ENCODE peak calls at places on chromosomes 12 and 14, in six cellular contexts. B, M, G, R, Y and E are unnamed samples.
A peak's percentile ranks its signal among the peaks of the same experiment; 100 is the strongest.

GRCh38 chr12:85275359-85275758 is 4.7 kb upstream of the ALX1 start:
- DNase-seq in M (no peak), R (no peak), Y (no peak), B (no peak), G (no peak), E (no peak)

GRCh38 chr14:30138517-30138916 is 210.9 kb upstream of the PRKD1 start:
- DNase-seq in G (no peak), M (no peak), Y (no peak), B (no peak), R (no peak), E (no peak)

GRCh38 chr14:77355811-77356210 is 21.1 kb downstream of the TMED8 start:
- DNase-seq in M (no peak), Y (no peak), R (no peak), G (no peak), B (no peak), E (no peak)

GRCh38 chr14:91744068-91744480 is 12.2 kb upstream of the CATSPERB start:
- DNase-seq in G (peak; percentile 45), M (no peak), R (no peak), Y (no peak), B (no peak), E (no peak)

GRCh38 chr14:54947230-54947629 is 44.6 kb upstream of the GCH1 start:
- DNase-seq in G (no peak), B (no peak), M (no peak), R (no peak), Y (no peak), E (no peak)

GRCh38 chr14:101979666-101980065 is 15.3 kb downstream of the DYNC1H1 start:
- DNase-seq in Y (no peak), M (no peak), G (no peak), R (no peak), B (no peak), E (no peak)

GRCh38 chr14:59161571-59162175 is 26.8 kb upstream of the DAAM1 start:
- DNase-seq in M (no peak), Y (no peak), B (peak; percentile 27), G (no peak), R (peak; percentile 69), E (no peak)

GRCh38 chr12:95083938-95084337 is 10.5 kb upstream of the NR2C1 start:
- DNase-seq in Y (no peak), R (peak; percentile 97), M (no peak), G (no peak), B (no peak), E (peak; percentile 25)

GRCh38 chr12:55757701-55758100 is 14.8 kb downstream of the GDF11 start:
- DNase-seq in M (no peak), Y (no peak), B (no peak), G (no peak), R (no peak), E (no peak)

GRCh38 chr14:100096656-100097055 is 31.4 kb downstream of the EVL start:
- DNase-seq in B (no peak), G (no peak), Y (no peak), R (peak; percentile 75), M (no peak), E (no peak)

GRCh38 chr14:50844397-50844796 is 13.4 kb upstream of the NIN start:
- DNase-seq in R (no peak), G (no peak), Y (no peak), B (no peak), M (no peak), E (no peak)

GRCh38 chr14:56002316-56002715 is 115.9 kb upstream of the PELI2 start:
- DNase-seq in R (no peak), G (no peak), M (no peak), Y (no peak), B (no peak), E (no peak)

GRCh38 chr12:122830517-122831214 is 4.6 kb upstream of the HIP1R start:
- DNase-seq in M (no peak), G (peak; percentile 66), B (peak; percentile 63), R (peak; percentile 89), Y (no peak), E (peak; percentile 90)

GRCh38 chr14:30291216-30291615 is 267.7 kb upstream of the G2E3 start:
- DNase-seq in Y (no peak), R (no peak), M (no peak), G (no peak), B (no peak), E (no peak)

GRCh38 chr12:92561543-92561899 is 141.3 kb upstream of the PLEKHG7 start:
- DNase-seq in B (no peak), G (peak; percentile 72), M (peak; percentile 41), Y (no peak), R (peak; percentile 87), E (no peak)

GRCh38 chr14:105294142-105294597 is 6.6 kb downstream of the BRF1 start:
- DNase-seq in Y (peak; percentile 71), B (no peak), R (peak; percentile 37), M (no peak), G (no peak), E (no peak)

GRCh38 chr12:32061033-32061432 is 45.6 kb upstream of the BICD1 start:
- DNase-seq in B (no peak), G (no peak), R (no peak), Y (no peak), M (no peak), E (no peak)

GRCh38 chr12:19529933-19530630 is 90.8 kb downstream of the AEBP2 start:
- DNase-seq in M (no peak), G (no peak), R (peak; percentile 68), Y (no peak), B (no peak), E (no peak)

GRCh38 chr12:25155031-25155576 is 39.9 kb downstream of the DNAI7 start:
- DNase-seq in G (no peak), B (peak; percentile 36), Y (peak; percentile 70), R (peak; percentile 68), M (no peak), E (peak; percentile 20)

GRCh38 chr14:104555621-104556255 is 23.8 kb upstream of the C14orf180 start:
- DNase-seq in B (no peak), G (no peak), M (no peak), R (no peak), Y (no peak), E (no peak)

GRCh38 chr12:12408265-12408690 is 51.4 kb downstream of the BORCS5 start:
- DNase-seq in Y (no peak), M (no peak), G (no peak), R (no peak), B (no peak), E (no peak)

GRCh38 chr12:77049767-77050353 is 15.5 kb downstream of the E2F7 start:
- DNase-seq in B (peak; percentile 50), Y (peak; percentile 79), G (no peak), R (peak; percentile 71), M (no peak), E (peak; percentile 59)

DNA sequence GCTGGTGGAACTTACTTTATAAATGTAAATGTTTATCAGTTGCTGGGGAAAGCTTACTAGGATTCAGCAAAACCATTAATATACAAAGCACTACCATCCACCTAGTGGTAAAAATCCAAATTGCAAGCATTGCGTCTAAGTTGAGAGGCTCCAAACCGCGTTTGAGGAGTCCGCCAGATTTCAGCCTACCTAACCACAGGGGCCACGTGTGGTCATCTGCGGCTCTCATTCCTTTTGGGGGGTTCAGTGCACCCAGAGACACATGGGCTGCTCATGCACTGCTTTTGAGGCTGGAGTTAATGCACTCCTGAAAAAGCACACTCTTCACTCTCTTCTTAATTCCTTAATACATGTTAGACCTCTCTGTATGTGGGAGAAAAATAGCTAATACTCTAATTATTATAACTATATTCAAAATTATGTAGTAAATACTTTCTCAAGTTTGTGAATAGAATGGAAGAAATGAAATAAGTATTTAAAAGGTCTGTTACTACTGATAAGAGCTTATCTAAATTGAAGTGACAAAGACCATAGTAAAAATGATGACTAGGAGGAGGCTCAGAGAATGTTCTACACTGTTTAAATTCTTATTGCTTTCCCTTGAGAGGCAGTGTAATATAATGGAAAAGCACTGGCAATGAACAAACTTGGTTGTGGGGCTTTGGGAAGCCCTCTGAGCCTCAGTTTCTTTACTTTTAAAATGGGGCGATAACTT is 41.4 kb upstream of the MANSC4 start:
- DNase-seq in R (peak; percentile 76), M (no peak), G (no peak), B (peak; percentile 79), Y (peak; percentile 83), E (peak; percentile 92)
- H3K4me3 ChIP-seq in R (no peak overlapping the region), M (no peak overlapping the region), G (no peak overlapping the region), B (no peak overlapping the region), Y (no peak overlapping the region), E (no peak overlapping the region)

DNA sequence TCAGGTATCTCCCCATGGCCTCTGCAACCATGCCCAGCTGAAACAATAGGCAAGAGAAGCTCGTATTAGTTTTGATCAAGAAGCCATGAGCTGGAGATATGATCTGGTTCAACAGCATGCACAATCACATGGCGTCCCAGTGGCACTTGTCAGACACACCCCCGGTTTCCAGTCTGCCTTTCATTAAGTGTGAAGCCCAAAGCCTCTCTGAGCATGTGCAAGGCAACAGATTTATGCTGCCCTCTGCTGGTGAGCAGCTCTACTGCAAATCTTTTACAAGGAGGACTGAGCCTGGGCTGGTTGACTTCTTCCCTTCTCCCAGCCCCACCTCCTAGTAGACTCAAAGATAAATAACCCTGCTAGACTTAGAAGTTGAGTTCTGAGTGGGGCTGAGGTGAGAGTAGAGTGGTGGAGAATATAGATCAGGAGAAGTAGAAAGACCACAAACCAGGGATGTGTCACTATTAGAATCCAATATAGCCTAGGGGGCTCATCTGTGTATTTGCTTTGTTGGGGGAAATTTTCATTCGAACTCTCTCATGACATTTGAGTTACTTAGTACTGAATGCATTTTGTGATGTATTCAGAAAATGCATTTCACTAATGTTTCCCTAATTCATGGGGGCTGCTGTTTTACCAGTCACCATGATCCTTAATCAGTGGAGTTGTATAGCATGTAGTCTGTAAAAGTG is 53.7 kb upstream of the MBIP start:
- DNase-seq in Y (peak; percentile 80), R (peak; percentile 72), B (peak; percentile 38), G (peak; percentile 90), M (peak; percentile 45), E (peak; percentile 78)
- TF ChIP-seq CTCF in Y (peak; percentile 90), R (peak; percentile 85), B (peak; percentile 73), G (peak; percentile 87), M (peak; percentile 57), E (peak; percentile 89)

GRCh38 chr12:119409043-119409442 is 74.5 kb downstream of the CCDC60 start:
- DNase-seq in G (no peak), R (no peak), M (no peak), Y (no peak), B (no peak), E (no peak)

GRCh38 chr12:119410396-119410795 is 75.9 kb downstream of the CCDC60 start:
- DNase-seq in Y (no peak), B (no peak), R (no peak), M (no peak), G (no peak), E (no peak)

GRCh38 chr12:119415714-119416113 is 81.2 kb downstream of the CCDC60 start:
- DNase-seq in B (no peak), G (no peak), M (no peak), R (peak; percentile 7), Y (no peak), E (no peak)

GRCh38 chr12:119417440-119417839 is 82.9 kb downstream of the CCDC60 start:
- DNase-seq in R (no peak), B (no peak), G (no peak), M (no peak), Y (no peak), E (no peak)

GRCh38 chr12:119412811-119413794 is 78.6 kb downstream of the CCDC60 start:
- DNase-seq in R (peak; percentile 60), Y (peak; percentile 47), B (peak; percentile 54), G (peak; percentile 36), M (no peak), E (peak; percentile 3)
- H3K4me3 ChIP-seq in R (no peak overlapping the region), Y (no peak overlapping the region), B (no peak overlapping the region), G (peak overlapping the region; percentile 15), M (no peak overlapping the region), E (no peak overlapping the region)

GRCh38 chr12:128534906-128535305 is 267.9 kb downstream of the TMEM132C start:
- DNase-seq in Y (peak; percentile 88), G (no peak), R (no peak), B (no peak), M (no peak), E (no peak)

GRCh38 chr12:128531153-128531552 is 264.2 kb downstream of the TMEM132C start:
- DNase-seq in B (no peak), Y (peak; percentile 65), M (no peak), R (no peak), G (no peak), E (no peak)
- TF ChIP-seq CTCF in B (no peak), Y (peak; percentile 84), M (no peak), R (no peak), G (no peak), E (no peak)